ENCODE peak calls at places on chromosomes 12 and 14, in six cellular contexts. U, I, R, W, D and M are unnamed samples.

GRCh38 chr14:37678916-37679315 is 83.5 kb downstream of the TTC6 start:
- DNase-seq in U (no peak), I (no peak), R (no peak), W (no peak), D (no peak), M (no peak)

GRCh38 chr14:73240816-73241480 is 3.6 kb downstream of the PAPLN start:
- DNase-seq in U (peak), I (no peak), R (no peak), W (no peak), D (no peak), M (no peak)

GRCh38 chr14:75231320-75231719 is 47.3 kb upstream of the FOS start:
- DNase-seq in U (no peak), I (no peak), R (no peak), W (no peak), D (no peak), M (no peak)

GRCh38 chr14:55426881-55427280 is 13.5 kb downstream of the TBPL2 start:
- DNase-seq in U (no peak), I (no peak), R (no peak), W (no peak), D (no peak), M (no peak)

GRCh38 chr12:105289114-105289904 is 41.2 kb upstream of the C12orf75 start:
- DNase-seq in U (no peak), I (peak), R (no peak), W (no peak), D (no peak), M (no peak)

GRCh38 chr14:102086346-102086971 is 385 bp downstream of the HSP90AA1 start:
- DNase-seq in U (peak), I (no peak), R (peak), W (peak), D (peak), M (peak)

GRCh38 chr14:32940066-32940651 is 1.5 kb downstream of the NPAS3 start:
- DNase-seq in U (no peak), I (no peak), R (no peak), W (no peak), D (no peak), M (no peak)

GRCh38 chr12:120971299-120972180 is 6.8 kb upstream of the HNF1A start:
- DNase-seq in U (peak), I (no peak), R (no peak), W (peak), D (peak), M (no peak)

GRCh38 chr14:62216121-62216520 is 453.9 kb downstream of the SNAPC1 start:
- DNase-seq in U (no peak), I (no peak), R (no peak), W (no peak), D (no peak), M (no peak)

GRCh38 chr12:116053479-116054195 is 223.9 kb downstream of the MED13L start:
- DNase-seq in U (no peak), I (no peak), R (no peak), W (peak), D (peak), M (peak)

GRCh38 chr12:388012-388411 is 1.1 kb downstream of the KDM5A start:
- DNase-seq in U (no peak), I (no peak), R (no peak), W (no peak), D (no peak), M (no peak)

GRCh38 chr12:29991924-29992323 is 208.2 kb upstream of the TMTC1 start:
- DNase-seq in U (no peak), I (no peak), R (no peak), W (no peak), D (no peak), M (no peak)

GRCh38 chr12:94290353-94290752 is 142.0 kb downstream of the PLXNC1 start:
- DNase-seq in U (no peak), I (no peak), R (no peak), W (no peak), D (no peak), M (no peak)

GRCh38 chr14:75399819-75400678 is 27.8 kb upstream of the JDP2 start:
- DNase-seq in U (peak), I (peak), R (peak), W (peak), D (peak), M (peak)

GRCh38 chr14:47270715-47271114 is 404.7 kb downstream of the MDGA2 start:
- DNase-seq in U (no peak), I (no peak), R (no peak), W (no peak), D (no peak), M (no peak)
- H3K4me3 ChIP-seq in U (no peak), I (no peak), R (no peak), W (no peak), D (no peak), M (no peak)

GRCh38 chr12:106581543-106582263 is 1.1 kb upstream of the RFX4 start:
- DNase-seq in U (peak), I (no peak), R (no peak), W (no peak), D (peak), M (no peak)

GRCh38 chr12:106584104-106585064 is 1.6 kb downstream of the RFX4 start:
- DNase-seq in U (no peak), I (no peak), R (no peak), W (no peak), D (no peak), M (no peak)

GRCh38 chr12:106582264-106582591 is 576 bp upstream of the RFX4 start:
- DNase-seq in U (no peak), I (no peak), R (no peak), W (no peak), D (no peak), M (no peak)

GRCh38 chr12:106583578-106584103 is 837 bp downstream of the RFX4 start:
- DNase-seq in U (no peak), I (no peak), R (no peak), W (no peak), D (no peak), M (no peak)

DNA sequence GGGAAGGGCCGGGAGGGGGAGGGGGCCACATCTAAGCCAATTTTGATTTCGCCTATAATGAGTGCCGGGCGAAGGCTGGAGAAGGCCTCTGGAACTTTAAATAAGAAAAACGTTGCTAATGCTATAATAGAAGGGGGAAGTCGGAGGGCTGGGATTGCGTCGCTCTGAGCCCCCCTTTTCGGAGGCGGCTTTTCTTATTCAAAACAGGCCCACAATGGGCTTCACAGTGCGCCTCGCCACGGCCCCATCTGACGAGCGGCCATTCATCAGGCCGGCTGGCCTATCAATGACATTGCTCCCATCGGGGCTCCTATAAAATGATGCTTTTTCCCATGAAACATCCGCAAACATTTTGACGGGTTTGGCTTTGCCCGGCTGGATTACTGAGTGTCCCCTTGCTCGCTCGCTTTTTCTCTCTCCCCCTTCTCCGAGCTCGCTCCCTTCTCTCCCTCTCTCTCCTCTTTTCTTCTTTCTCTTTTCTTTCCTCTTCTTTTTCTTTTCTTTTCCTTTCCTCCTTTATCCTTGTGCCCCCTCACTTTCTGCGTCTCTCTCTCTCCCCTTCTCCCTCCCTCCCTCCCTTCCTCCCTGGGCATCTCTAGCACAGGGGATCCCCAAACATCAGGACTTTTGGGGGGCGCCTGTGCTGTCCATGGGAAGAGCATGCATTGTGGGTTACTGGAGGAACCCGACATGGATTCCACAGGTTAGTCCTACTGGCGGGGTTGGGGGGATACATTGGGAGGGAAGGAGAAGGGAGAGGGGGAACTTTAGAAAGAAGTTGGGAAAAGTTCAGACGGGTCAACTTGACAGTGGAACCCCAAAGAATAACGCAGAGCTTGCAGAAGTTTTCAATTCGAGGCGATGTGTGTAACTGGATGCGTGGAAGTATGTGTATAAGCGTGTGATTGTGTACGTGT is at the start of gene RFX4:
- DNase-seq in U (no peak), I (no peak), R (no peak), W (no peak), D (no peak), M (no peak)
- H3K4me3 ChIP-seq in U (no peak), I (no peak), R (peak), W (peak), D (no peak), M (peak)

GRCh38 chr12:88144546-88145468 is 2.7 kb downstream of the TMTC3 start:
- DNase-seq in U (no peak), I (no peak), R (no peak), W (no peak), D (no peak), M (no peak)

GRCh38 chr12:88142610-88142991 is 494 bp downstream of the TMTC3 start:
- DNase-seq in U (no peak), I (no peak), R (peak), W (peak), D (peak), M (peak)

GRCh38 chr12:88144037-88144436 is 1.9 kb downstream of the TMTC3 start:
- DNase-seq in U (no peak), I (no peak), R (no peak), W (no peak), D (no peak), M (no peak)

GRCh38 chr12:88141774-88142609 is at the start of the genes CEP290 and TMTC3:
- DNase-seq in U (peak), I (peak), R (peak), W (peak), D (peak), M (peak)

GRCh38 chr12:88145567-88146347 is 3.6 kb downstream of the TMTC3 start:
- DNase-seq in U (no peak), I (no peak), R (no peak), W (no peak), D (no peak), M (no peak)
- H3K4me3 ChIP-seq in U (no peak), I (no peak), R (no peak), W (no peak), D (no peak), M (no peak)

GRCh38 chr14:65054471-65055085 is 47.7 kb downstream of the MAX start:
- DNase-seq in U (no peak), I (no peak), R (no peak), W (no peak), D (no peak), M (peak)
- H3K4me3 ChIP-seq in U (no peak), I (no peak), R (no peak), W (no peak), D (no peak), M (no peak)